ENCODE peak calls at places on chromosomes 13 and 19, in four cellular contexts. N is tibial artery, H is IMR-90, G is stomach. V is an unnamed sample.

GRCh38 chr19:50203281-50204080 is at the start of gene MYH14:
- DNase-seq in N (no peak), H (no peak), G (peak; percentile 96), V (no peak)

GRCh38 chr13:85074543-85075313 is 724.5 kb downstream of the SLITRK6 start:
- DNase-seq in N (no peak), H (no peak), G (no peak), V (no peak)

GRCh38 chr13:49248433-49249002 is 793 bp downstream of the CDADC1 start:
- DNase-seq in N (no peak), H (peak; percentile 29), G (no peak), V (no peak)

GRCh38 chr13:113882266-113882627 is 18.4 kb upstream of the GAS6 start:
- DNase-seq in N (peak; percentile 88), H (no peak), G (peak; percentile 43), V (no peak)

GRCh38 chr13:28723806-28724205 is 5.0 kb upstream of the SLC46A3 start:
- DNase-seq in N (no peak), H (no peak), G (no peak), V (no peak)

GRCh38 chr13:57632276-57633140 is 964 bp downstream of the PCDH17 start:
- DNase-seq in N (peak; percentile 63), H (no peak), G (no peak), V (no peak)

GRCh38 chr13:96033220-96034015 is 19.8 kb downstream of the UGGT2 start:
- DNase-seq in N (no peak), H (no peak), G (no peak), V (no peak)

GRCh38 chr19:30091456-30091855 is 149.4 kb downstream of the URI1 start:
- DNase-seq in N (no peak), H (no peak), G (no peak), V (no peak)

GRCh38 chr19:55075366-55075998 is at the start of gene EPS8L1:
- DNase-seq in N (no peak), H (no peak), G (peak; percentile 89), V (no peak)

GRCh38 chr13:73754727-73755292 is 379.4 kb downstream of the KLF12 start:
- DNase-seq in N (no peak), H (peak; percentile 70), G (no peak), V (no peak)

GRCh38 chr19:9857076-9857721 is 22.1 kb downstream of the PIN1 start:
- DNase-seq in N (no peak), H (no peak), G (no peak), V (no peak)

GRCh38 chr13:109941951-109942350 is 155.6 kb upstream of the IRS2 start:
- DNase-seq in N (no peak), H (peak; percentile 48), G (no peak), V (peak; percentile 10)

GRCh38 chr13:79775830-79776229 is 294.9 kb downstream of the NDFIP2 start:
- DNase-seq in N (no peak), H (peak; percentile 87), G (peak; percentile 29), V (peak; percentile 56)

GRCh38 chr13:95842898-95843297 is 166.0 kb downstream of the DNAJC3 start:
- DNase-seq in N (no peak), H (no peak), G (no peak), V (no peak)

GRCh38 chr13:98180092-98180491 is 3.0 kb upstream of the RNF113B start:
- DNase-seq in N (no peak), H (no peak), G (no peak), V (no peak)

GRCh38 chr19:10828981-10829821 is 6.8 kb downstream of the TMED1 start:
- DNase-seq in N (no peak), H (no peak), G (no peak), V (no peak)

GRCh38 chr13:105213512-105213911 is 1322.0 kb downstream of the EFNB2 start:
- DNase-seq in N (no peak), H (no peak), G (no peak), V (no peak)

GRCh38 chr19:15432018-15432494 is 13.3 kb upstream of the AKAP8L start:
- DNase-seq in N (no peak), H (no peak), G (no peak), V (no peak)

GRCh38 chr19:15467734-15468214 is 3.4 kb upstream of the RASAL3 start:
- DNase-seq in N (no peak), H (no peak), G (no peak), V (no peak)

GRCh38 chr19:45474191-45474940 is 6.6 kb downstream of the FOSB start:
- DNase-seq in N (no peak), H (peak; percentile 25), G (no peak), V (no peak)

GRCh38 chr13:48866204-48866603 is 109.5 kb upstream of the FNDC3A start:
- DNase-seq in N (no peak), H (no peak), G (no peak), V (no peak)

GRCh38 chr19:14004619-14005380 is 1.3 kb downstream of the RFX1 start:
- DNase-seq in N (peak; percentile 92), H (no peak), G (peak; percentile 47), V (no peak)

GRCh38 chr13:110640591-110641029 is 25.3 kb downstream of the NAXD start:
- DNase-seq in N (peak; percentile 75), H (peak; percentile 60), G (peak; percentile 32), V (no peak)

GRCh38 chr13:37747071-37747612 is 122.4 kb downstream of the TRPC4 start:
- DNase-seq in N (no peak), H (peak; percentile 87), G (no peak), V (no peak)

GRCh38 chr19:29645911-29646310 is 19.4 kb upstream of the PLEKHF1 start:
- DNase-seq in N (no peak), H (peak; percentile 34), G (peak; percentile 77), V (no peak)

GRCh38 chr13:110568649-110569048 is 7.1 kb upstream of the RAB20 start:
- DNase-seq in N (no peak), H (no peak), G (no peak), V (no peak)

GRCh38 chr13:26785845-26786630 is 25.5 kb upstream of the GPR12 start:
- DNase-seq in N (no peak), H (no peak), G (peak; percentile 28), V (no peak)

GRCh38 chr19:7679017-7679720 is 1.5 kb upstream of the TRAPPC5 start:
- DNase-seq in N (no peak), H (no peak), G (no peak), V (no peak)

DNA sequence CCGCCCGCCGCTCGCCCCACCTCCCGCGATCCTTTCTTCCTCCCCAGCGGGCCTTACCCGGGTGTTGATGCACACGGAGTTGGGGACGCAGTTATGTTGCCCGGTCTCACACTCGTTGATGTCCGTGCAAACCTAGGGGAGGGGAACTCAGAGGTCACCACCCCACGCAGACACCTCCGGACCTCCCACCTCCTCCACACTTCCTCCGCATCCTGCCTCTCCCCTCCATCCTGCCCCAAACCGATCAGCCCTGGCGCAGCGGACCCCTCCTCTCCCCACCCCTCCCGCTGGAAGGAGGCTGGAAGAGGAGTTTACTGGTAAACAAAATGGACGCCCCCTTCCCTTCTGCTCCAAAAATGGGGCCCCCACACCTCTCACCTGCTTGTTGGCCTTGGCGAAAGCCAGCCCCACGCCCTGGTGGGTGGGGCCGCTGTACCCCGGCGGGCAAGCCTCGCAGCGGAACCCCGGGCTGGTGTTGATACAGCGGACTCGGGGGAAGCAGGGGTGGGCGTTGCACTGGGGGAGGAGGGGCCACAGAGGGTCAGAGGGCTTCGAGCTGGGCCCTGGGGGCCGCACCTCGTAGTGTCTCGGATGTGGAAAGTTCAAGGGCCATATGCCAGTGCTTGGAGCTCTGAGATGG is 2.2 kb downstream of the COMP start:
- DNase-seq in N (no peak), H (no peak), G (no peak), V (no peak)
- H3K4me3 ChIP-seq in N (peak overlapping the region; percentile 38), H (no peak overlapping the region), G (peak overlapping the region; percentile 50), V (no peak overlapping the region)

GRCh38 chr19:41861846-41862245 is 1.8 kb downstream of the RPS19 start:
- DNase-seq in N (no peak), H (no peak), G (no peak), V (no peak)

GRCh38 chr19:41866284-41866683 is 6.2 kb downstream of the RPS19 start:
- DNase-seq in N (no peak), H (no peak), G (no peak), V (no peak)

GRCh38 chr19:41863209-41863931 is 3.3 kb downstream of the RPS19 start:
- DNase-seq in N (no peak), H (no peak), G (no peak), V (no peak)

GRCh38 chr19:41862445-41862986 is 2.5 kb downstream of the RPS19 start:
- DNase-seq in N (no peak), H (no peak), G (no peak), V (no peak)

GRCh38 chr19:41864374-41864773 is 4.3 kb downstream of the RPS19 start:
- DNase-seq in N (no peak), H (no peak), G (no peak), V (no peak)
- H3K36me3 ChIP-seq in N (peaks cover 83% of the 10 kb centered on the region), H (peaks cover 71% of the 10 kb centered on the region), G (peaks cover 62% of the 10 kb centered on the region), V (peaks cover 15% of the 10 kb centered on the region)

GRCh38 chr19:38482496-38482895 is 49.0 kb downstream of the RYR1 start:
- DNase-seq in N (no peak), H (no peak), G (no peak), V (no peak)
- H3K27me3 ChIP-seq in N (peaks cover 23% of the 10 kb centered on the region), H (no peaks in the 10 kb centered on the region), G (no peaks in the 10 kb centered on the region), V (no peaks in the 10 kb centered on the region)

GRCh38 chr13:42377640-42378382 is 105.9 kb downstream of the AKAP11 start:
- DNase-seq in N (no peak), H (no peak), G (no peak), V (no peak)
- H3K4me3 ChIP-seq in N (no peak overlapping the region), H (no peak overlapping the region), G (no peak overlapping the region), V (no peak overlapping the region)

DNA sequence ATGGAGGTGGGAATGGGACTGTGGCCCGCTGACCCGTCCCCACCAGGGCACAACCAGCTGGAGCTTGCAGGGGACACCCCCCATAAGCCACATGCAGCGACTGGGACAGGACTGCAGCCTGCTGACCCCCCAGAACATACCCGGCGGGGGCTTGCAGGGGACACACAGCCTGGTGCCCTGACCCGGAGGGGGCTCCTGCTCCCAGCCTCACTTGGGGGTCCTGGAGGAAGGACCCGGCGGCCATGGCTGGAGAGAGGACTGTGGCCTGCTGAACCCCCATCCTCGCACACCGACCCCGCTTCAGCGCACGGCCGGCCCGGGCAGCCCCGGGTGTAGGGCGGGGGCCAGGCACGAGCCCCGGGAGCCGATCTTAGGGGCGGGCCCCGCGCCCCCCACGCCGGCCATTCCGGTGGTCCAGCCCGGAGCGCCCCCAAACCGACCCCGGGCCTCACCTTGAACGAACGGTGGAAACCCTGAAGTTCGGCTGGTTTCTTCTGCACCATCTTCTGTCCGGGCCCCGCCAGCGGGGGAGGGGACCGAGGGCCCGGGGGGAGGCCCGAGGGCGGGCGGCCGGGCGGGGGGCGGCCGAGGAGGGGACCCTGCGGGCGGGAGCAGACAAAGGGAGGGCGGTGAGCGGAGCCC is 574 bp downstream of the MKNK2 start:
- DNase-seq in N (no peak), H (no peak), G (no peak), V (no peak)
- H3K36me3 ChIP-seq in N (peaks cover 29% of the 10 kb centered on the region), H (peaks cover 11% of the 10 kb centered on the region), G (peaks cover 12% of the 10 kb centered on the region), V (peaks cover 3% of the 10 kb centered on the region)

DNA sequence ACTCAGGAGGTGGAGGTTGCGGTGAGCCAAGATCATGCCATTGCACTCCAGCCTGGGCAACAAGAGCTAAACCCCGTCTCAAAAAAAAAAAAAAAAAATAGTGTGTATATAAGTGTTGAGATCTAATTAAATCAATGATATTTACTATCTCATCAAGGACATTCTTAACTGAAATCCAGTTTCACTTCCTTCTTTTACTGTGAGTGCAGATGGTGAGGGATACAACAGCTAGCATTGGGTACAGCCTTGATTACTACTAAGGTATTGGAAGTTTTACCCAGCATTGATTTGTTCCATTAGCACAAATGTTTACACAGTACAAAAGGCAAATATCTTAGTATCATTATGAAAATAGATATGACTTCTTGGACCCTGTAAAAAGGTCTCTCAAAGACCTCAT is 546.6 kb downstream of the KCTD12 start:
- DNase-seq in N (no peak), H (no peak), G (no peak), V (no peak)
- H3K27me3 ChIP-seq in N (no peaks in the 10 kb centered on the region), H (no peaks in the 10 kb centered on the region), G (no peaks in the 10 kb centered on the region), V (no peaks in the 10 kb centered on the region)

V was measured in kidney epithelial cell.